ENCODE peak calls at places on chromosomes 7 and 10, in five cellular contexts. Y, N, V, W and Z are unnamed samples. For H3K4me1, the result is how much of the 10 kb centered on the place peaks cover.

GRCh38 chr10:13658864-13659685 is 72.3 kb downstream of the PRPF18 start:
- DNase-seq in Y (no peak), N (peak), V (no peak), W (no peak), Z (no peak)

GRCh38 chr10:54854389-54854788 is 53.4 kb upstream of the PCDH15 start:
- DNase-seq in Y (no peak), N (no peak), V (no peak), W (no peak), Z (no peak)

GRCh38 chr10:38038107-38038931 is 27.8 kb downstream of the ZNF33A start:
- DNase-seq in Y (no peak), N (no peak), V (no peak), W (no peak), Z (no peak)

GRCh38 chr10:84270708-84271107 is 25.9 kb downstream of the RGR start:
- DNase-seq in Y (no peak), N (no peak), V (no peak), W (no peak), Z (no peak)

GRCh38 chr10:17005621-17006566 is 123.7 kb downstream of the CUBN start:
- DNase-seq in Y (no peak), N (no peak), V (no peak), W (no peak), Z (no peak)

GRCh38 chr10:103276941-103277712 is at the start of gene INA:
- DNase-seq in Y (no peak), N (no peak), V (peak), W (no peak), Z (no peak)

GRCh38 chr7:16918288-16918895 is 36.6 kb upstream of the AGR3 start:
- DNase-seq in Y (no peak), N (no peak), V (peak), W (no peak), Z (no peak)

GRCh38 chr7:81604075-81604807 is 165.6 kb downstream of the HGF start:
- DNase-seq in Y (no peak), N (no peak), V (peak), W (no peak), Z (no peak)

GRCh38 chr7:30238721-30239441 is 45.5 kb upstream of the ZNRF2 start:
- DNase-seq in Y (peak), N (no peak), V (peak), W (no peak), Z (no peak)

GRCh38 chr7:30241767-30242166 is 42.6 kb upstream of the ZNRF2 start:
- DNase-seq in Y (no peak), N (no peak), V (peak), W (no peak), Z (no peak)

GRCh38 chr7:30244340-30244739 is 40.1 kb upstream of the ZNRF2 start:
- DNase-seq in Y (no peak), N (no peak), V (no peak), W (no peak), Z (no peak)

GRCh38 chr7:30237271-30237695 is 47.1 kb upstream of the ZNRF2 start:
- DNase-seq in Y (no peak), N (no peak), V (no peak), W (no peak), Z (no peak)

DNA sequence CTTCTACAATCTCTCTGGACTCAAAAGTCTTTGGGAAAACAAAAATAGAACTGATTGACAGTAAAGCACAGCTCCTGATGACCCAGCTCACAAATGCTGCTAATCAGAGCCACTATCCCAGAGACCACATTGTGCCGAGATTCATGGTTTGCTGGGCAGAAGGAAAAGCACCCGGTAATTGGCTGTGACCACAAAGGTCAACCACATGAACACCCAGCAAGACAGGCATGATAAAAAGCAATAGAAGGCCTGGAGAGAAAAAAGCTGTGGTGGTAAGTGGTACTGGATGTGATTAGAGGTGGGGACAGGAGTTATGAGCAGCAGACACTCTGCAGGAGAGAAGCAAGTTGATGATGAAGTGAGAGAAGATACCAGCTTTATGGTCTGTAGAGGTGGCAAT is 44.0 kb upstream of the ZNRF2 start:
- DNase-seq in Y (no peak), N (no peak), V (peak), W (no peak), Z (no peak)
- H3K4me3 ChIP-seq in Y (no peak), N (no peak), V (no peak), W (no peak), Z (no peak)

GRCh38 chr10:30034433-30035137 is 24.8 kb downstream of the JCAD start:
- DNase-seq in Y (no peak), N (no peak), V (no peak), W (no peak), Z (no peak)
- H3K4me1 ChIP-seq in Y (under half), N (under half), V (under half), W (under half), Z (under half)

GRCh38 chr10:21687994-21688301 is 153.9 kb downstream of the MLLT10 start:
- DNase-seq in Y (no peak), N (no peak), V (no peak), W (no peak), Z (no peak)

GRCh38 chr10:21688870-21689269 is 154.8 kb downstream of the MLLT10 start:
- DNase-seq in Y (no peak), N (no peak), V (no peak), W (no peak), Z (no peak)

GRCh38 chr10:21692909-21693308 is 158.9 kb downstream of the MLLT10 start:
- DNase-seq in Y (no peak), N (no peak), V (no peak), W (no peak), Z (no peak)

GRCh38 chr10:21687197-21687993 is 153.4 kb downstream of the MLLT10 start:
- DNase-seq in Y (no peak), N (no peak), V (peak), W (no peak), Z (no peak)

GRCh38 chr10:21689881-21690280 is 155.8 kb downstream of the MLLT10 start:
- DNase-seq in Y (no peak), N (no peak), V (no peak), W (no peak), Z (no peak)
- H3K4me3 ChIP-seq in Y (no peak), N (no peak), V (no peak), W (no peak), Z (no peak)

DNA sequence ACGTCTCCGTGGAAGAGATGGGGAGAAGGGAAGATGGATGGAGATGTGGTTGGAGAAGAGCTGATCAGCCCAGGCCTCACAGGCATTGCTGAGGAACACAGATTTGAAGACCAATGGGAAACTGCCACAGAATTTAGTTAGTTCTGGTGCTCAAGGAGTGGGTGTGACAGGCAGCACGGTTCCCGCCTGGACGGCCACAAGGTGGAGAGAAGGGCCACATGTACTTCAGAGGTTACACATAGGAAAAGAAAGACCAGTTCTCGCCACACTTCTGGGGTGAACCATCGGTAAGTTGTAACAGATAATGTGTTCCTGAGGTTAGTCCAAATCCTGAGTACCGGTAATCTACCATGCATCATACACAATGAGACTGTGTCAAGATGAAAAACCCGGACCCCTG is 29.5 kb upstream of the GJD4 start:
- DNase-seq in Y (no peak), N (no peak), V (no peak), W (no peak), Z (no peak)
- H3K4me1 ChIP-seq in Y (under half), N (under half), V (under half), W (under half), Z (under half)